ENCODE peak calls at places on chromosome 7, in four cellular contexts. W is tibial artery, H is GM12865, K is H9. O is an unnamed sample.

GRCh38 chr7:144050093-144050492 is 1.3 kb downstream of the OR2A5 start:
- DNase-seq in W (no peak), H (no peak), K (no peak), O (no peak)

GRCh38 chr7:146090023-146090645 is 26.5 kb upstream of the CNTNAP2 start:
- DNase-seq in W (no peak), H (peak), K (no peak), O (no peak)

GRCh38 chr7:47032171-47032915 is 549.6 kb downstream of the TNS3 start:
- DNase-seq in W (no peak), H (no peak), K (no peak), O (no peak)

GRCh38 chr7:33048257-33048656 is 14.3 kb downstream of the NT5C3A start:
- DNase-seq in W (no peak), H (no peak), K (no peak), O (no peak)

GRCh38 chr7:133303372-133303771 is 50.5 kb downstream of the EXOC4 start:
- DNase-seq in W (no peak), H (no peak), K (no peak), O (no peak)

GRCh38 chr7:155811895-155812761 is at the start of gene SHH:
- DNase-seq in W (no peak), H (no peak), K (no peak), O (no peak)

GRCh38 chr7:27166475-27167169 is 1.3 kb upstream of the HOXA9 start:
- DNase-seq in W (peak), H (no peak), K (no peak), O (no peak)

GRCh38 chr7:120996333-120996982 is 7.9 kb downstream of the CPED1 start:
- DNase-seq in W (peak), H (peak), K (no peak), O (peak)

GRCh38 chr7:132138817-132139216 is 437.5 kb downstream of the PLXNA4 start:
- DNase-seq in W (no peak), H (no peak), K (no peak), O (no peak)

GRCh38 chr7:106824458-106824857 is 40.6 kb upstream of the PIK3CG start:
- DNase-seq in W (no peak), H (no peak), K (no peak), O (no peak)

GRCh38 chr7:13830604-13830915 is 158.9 kb downstream of the ETV1 start:
- DNase-seq in W (no peak), H (no peak), K (no peak), O (no peak)

GRCh38 chr7:103857435-103857834 is 132.0 kb downstream of the RELN start:
- DNase-seq in W (no peak), H (no peak), K (peak), O (no peak)

DNA sequence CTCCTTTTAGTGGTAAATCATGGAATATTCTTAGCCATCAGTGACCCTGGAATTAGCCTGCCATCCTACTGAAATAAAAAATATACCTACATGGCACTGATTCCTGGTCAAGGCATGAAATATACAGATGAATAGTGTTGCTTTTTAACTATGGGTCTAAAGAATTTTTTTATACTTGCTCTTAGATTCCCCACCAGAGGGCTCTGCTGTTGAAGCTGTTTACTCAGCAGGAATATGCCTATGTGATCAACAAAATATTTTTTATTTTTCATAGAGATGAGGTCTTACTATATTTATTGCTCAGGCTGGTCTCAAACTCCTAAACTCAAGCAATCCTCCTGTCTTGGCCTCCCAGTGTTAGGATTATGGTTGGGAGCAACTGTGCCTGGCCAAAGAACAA is 13.5 kb downstream of the ZC3HC1 start:
- DNase-seq in W (no peak), H (no peak), K (no peak), O (no peak)
- TF ChIP-seq CTCF in W (no peak), H (peak), K (peak), O (no peak)

GRCh38 chr7:135164357-135165021 is 6.0 kb downstream of the CYREN start:
- DNase-seq in W (peak), H (no peak), K (peak), O (no peak)
- TF ChIP-seq CTCF in W (no peak), H (no peak), K (peak), O (no peak)

GRCh38 chr7:137590686-137591255 is 247.2 kb upstream of the PTN start:
- DNase-seq in W (no peak), H (no peak), K (peak), O (no peak)

GRCh38 chr7:137591444-137591843 is 247.9 kb upstream of the PTN start:
- DNase-seq in W (no peak), H (no peak), K (peak), O (no peak)

GRCh38 chr7:137597856-137598255 is 248.9 kb downstream of the DGKI start:
- DNase-seq in W (no peak), H (no peak), K (no peak), O (no peak)

GRCh38 chr7:137590071-137590470 is 246.5 kb upstream of the PTN start:
- DNase-seq in W (no peak), H (no peak), K (no peak), O (no peak)

DNA sequence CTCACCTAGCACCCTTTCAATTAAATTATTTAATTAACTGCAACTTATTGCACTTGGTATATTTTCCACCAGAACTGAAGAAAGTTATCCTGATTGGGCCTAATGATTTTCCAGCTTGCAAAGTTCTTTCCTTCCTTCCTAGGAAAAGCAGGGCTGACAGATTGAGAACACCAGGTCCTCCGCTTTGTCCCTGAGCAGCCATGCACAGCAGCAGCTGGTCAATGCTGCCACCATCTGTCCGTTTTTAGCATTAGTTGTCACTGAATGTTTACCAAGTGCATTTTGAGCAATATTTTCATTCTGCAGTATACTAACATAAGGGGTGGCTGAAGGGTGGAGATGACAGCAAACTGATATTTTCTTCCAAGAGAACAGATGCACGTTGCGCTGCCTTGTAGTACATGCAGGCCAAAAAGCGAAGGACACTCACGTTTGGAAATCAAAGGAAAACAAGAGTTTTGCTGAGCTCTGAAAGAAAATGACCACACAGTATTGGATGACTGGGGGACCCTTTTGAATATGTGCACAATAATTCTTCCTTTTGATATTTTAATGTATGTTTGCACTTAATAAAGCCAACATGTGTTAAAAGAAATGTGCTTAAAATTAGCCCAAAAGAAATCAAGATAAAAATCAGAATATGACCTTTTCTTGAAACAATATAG is 248.8 kb upstream of the PTN start:
- DNase-seq in W (no peak), H (peak), K (peak), O (no peak)
- TF ChIP-seq CTCF in W (peak), H (peak), K (peak), O (no peak)

DNA sequence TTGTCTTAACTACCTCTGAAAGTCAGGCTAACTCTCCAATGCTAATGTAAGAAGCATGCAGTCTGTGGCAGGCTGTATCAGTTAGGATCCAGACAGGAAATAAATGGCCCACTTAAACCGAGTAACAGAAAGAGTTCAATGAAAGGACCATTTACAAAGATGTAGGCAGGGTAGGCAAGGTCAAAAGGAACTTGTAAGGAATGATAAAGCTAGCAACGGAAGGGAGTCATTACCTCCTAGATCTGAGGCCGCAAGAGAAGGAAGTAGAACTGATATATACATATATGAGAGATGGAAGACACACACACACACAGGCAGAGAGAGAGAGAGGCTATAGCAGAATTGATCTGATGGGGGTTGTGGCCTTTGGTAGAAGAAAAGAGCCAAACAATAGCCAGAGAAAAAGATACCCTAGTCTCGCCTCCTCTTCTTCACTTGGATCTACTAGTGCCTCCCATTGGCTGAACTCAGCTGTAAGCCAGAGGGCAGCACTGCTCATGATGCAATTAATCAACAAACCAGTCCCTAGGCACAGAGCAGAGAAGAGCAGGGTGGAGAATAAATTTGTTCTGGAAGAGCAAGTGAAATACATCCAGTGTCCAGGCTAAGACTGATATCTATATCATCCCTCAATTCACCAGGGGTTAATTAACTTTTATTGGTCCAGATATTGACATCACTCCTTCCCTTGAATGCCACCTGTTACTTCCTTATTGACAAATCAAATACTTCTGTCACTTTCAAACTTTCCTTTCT is 91.2 kb downstream of the LSMEM1 start:
- DNase-seq in W (no peak), H (no peak), K (peak), O (no peak)
- TF ChIP-seq CTCF in W (no peak), H (no peak), K (peak), O (no peak)

DNA sequence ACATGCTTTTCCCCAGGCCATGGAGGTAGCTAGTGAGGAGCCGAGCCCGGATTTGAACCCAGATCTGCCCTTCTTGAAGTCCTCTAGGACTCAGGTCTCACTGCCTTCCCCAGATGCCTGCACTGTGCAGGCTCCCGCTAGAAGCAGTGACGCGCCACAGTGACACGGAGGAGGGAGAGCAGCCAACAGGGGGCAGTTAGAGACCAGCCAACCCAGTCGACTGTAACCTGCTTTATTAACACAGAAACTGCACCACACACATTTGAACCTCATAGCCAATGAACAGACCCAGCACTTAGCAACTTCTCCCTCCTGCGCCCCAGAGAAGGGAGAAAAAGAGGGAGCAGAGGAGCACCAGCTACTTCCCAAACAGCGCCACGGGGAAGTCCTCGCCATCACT is 27.4 kb downstream of the PILRA start:
- DNase-seq in W (no peak), H (peak), K (peak), O (no peak)
- TF ChIP-seq CTCF in W (no peak), H (peak), K (peak), O (no peak)

DNA sequence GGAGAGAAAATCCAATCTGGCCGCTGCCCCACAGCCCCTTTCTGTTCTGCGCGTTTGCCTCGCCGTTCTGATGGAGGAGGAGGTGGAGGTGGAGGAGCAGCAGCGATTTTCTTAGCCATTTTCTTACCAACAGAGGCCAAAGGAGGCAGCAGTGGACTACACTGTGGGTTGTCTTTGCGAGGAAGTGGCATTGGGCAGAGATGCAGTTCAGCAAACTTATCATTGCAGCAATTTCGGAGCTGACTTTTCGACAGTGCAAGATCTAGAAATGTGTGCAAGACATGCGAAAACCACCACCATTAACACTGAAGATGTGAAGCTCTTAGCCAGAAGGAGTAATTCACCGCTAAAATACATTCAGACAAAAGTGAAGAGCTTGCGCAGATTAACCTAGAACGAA is 1.9 kb upstream of the ARL4A start:
- DNase-seq in W (no peak), H (peak), K (peak), O (no peak)
- TF ChIP-seq CTCF in W (peak), H (no peak), K (peak), O (no peak)

GRCh38 chr7:41203542-41203941 is 499.3 kb downstream of the INHBA start:
- DNase-seq in W (no peak), H (no peak), K (no peak), O (no peak)

GRCh38 chr7:41205600-41205999 is 497.3 kb downstream of the INHBA start:
- DNase-seq in W (no peak), H (peak), K (no peak), O (no peak)

GRCh38 chr7:41206267-41206666 is 496.6 kb downstream of the INHBA start:
- DNase-seq in W (no peak), H (peak), K (no peak), O (no peak)

GRCh38 chr7:41207141-41207540 is 495.7 kb downstream of the INHBA start:
- DNase-seq in W (no peak), H (no peak), K (peak), O (no peak)
- TF ChIP-seq CTCF in W (no peak), H (no peak), K (peak), O (no peak)

O was measured in omental fat pad.